ENCODE peak calls at places on chromosomes 5 and 9, in nine cellular contexts. F is K562, E is HCT116, K is IMR-90, V is fibroblast of lung, C is SK-N-SH, S is PC-9, U is osteoblast, P is astrocyte. B is an unnamed sample. For H3K9me3, the result is how much of the 10 kb centered on the place peaks cover.

GRCh38 chr5:134817006-134817405 is 28.8 kb upstream of the C5orf24 start:
- DNase-seq in S (no peak), E (no peak), C (no peak), F (no peak), P (no peak), K (no peak), U (no peak), V (no peak), B (no peak)

GRCh38 chr5:150303070-150303595 is 428 bp upstream of the ARSI start:
- DNase-seq in P (peak), U (no peak), C (no peak), S (no peak), F (no peak), K (peak), V (peak), E (no peak), B (peak)

GRCh38 chr5:41510176-41510831 is at the start of gene PLCXD3:
- DNase-seq in K (no peak), E (no peak), U (no peak), C (peak), P (no peak), S (peak), F (no peak), V (peak), B (peak)

GRCh38 chr9:113622600-113623400 is 159.3 kb downstream of the RGS3 start:
- DNase-seq in S (peak), F (no peak), E (peak), U (peak), V (peak), K (peak), P (peak), C (no peak), B (peak)

GRCh38 chr5:60668715-60669304 is 31.2 kb downstream of the DEPDC1B start:
- DNase-seq in F (no peak), U (peak), S (no peak), E (peak), K (peak), P (peak), C (peak), V (peak), B (peak)

GRCh38 chr5:116133281-116133680 is 48.5 kb downstream of the COMMD10 start:
- DNase-seq in C (no peak), U (peak), P (no peak), V (no peak), K (no peak), E (no peak), S (no peak), F (no peak), B (no peak)

GRCh38 chr5:90709323-90710148 is 150.9 kb downstream of the ADGRV1 start:
- DNase-seq in P (peak), E (peak), U (no peak), F (peak), K (peak), S (peak), C (peak), V (peak), B (peak)

GRCh38 chr9:34675874-34676273 is 13.4 kb upstream of the CCL27 start:
- DNase-seq in K (no peak), U (peak), F (no peak), C (no peak), P (no peak), S (no peak), V (no peak), E (no peak), B (no peak)

GRCh38 chr5:42944989-42945388 is 95.1 kb downstream of the ANXA2R start:
- DNase-seq in S (peak), E (peak), C (no peak), V (peak), P (peak), U (peak), F (no peak), K (peak), B (peak)

GRCh38 chr9:98994226-98995058 is 50.7 kb downstream of the COL15A1 start:
- DNase-seq in F (no peak), K (no peak), E (no peak), V (no peak), S (no peak), C (no peak), P (no peak), U (peak), B (no peak)

GRCh38 chr5:173963867-173964429 is 25.0 kb upstream of the C5orf47 start:
- DNase-seq in P (peak), C (peak), V (peak), K (no peak), U (peak), S (peak), E (no peak), F (no peak), B (peak)

GRCh38 chr5:150789943-150790611 is 11.5 kb downstream of the SMIM3 start:
- DNase-seq in S (peak), U (peak), C (no peak), K (peak), P (peak), F (peak), E (peak), V (peak), B (peak)

GRCh38 chr5:76113103-76113502 is 29.9 kb downstream of the SV2C start:
- DNase-seq in C (no peak), S (no peak), P (no peak), K (no peak), U (no peak), V (no peak), F (no peak), E (no peak), B (no peak)

GRCh38 chr9:136200424-136200823 is 4.5 kb downstream of the LHX3 start:
- DNase-seq in E (no peak), S (no peak), F (no peak), C (no peak), U (no peak), K (no peak), P (no peak), V (no peak), B (no peak)

GRCh38 chr5:180251141-180251540 is 40.7 kb downstream of the MAPK9 start:
- DNase-seq in C (no peak), V (no peak), S (no peak), P (no peak), E (no peak), F (no peak), U (no peak), K (no peak), B (no peak)

GRCh38 chr5:180250329-180250728 is 41.3 kb upstream of the RASGEF1C start:
- DNase-seq in C (no peak), V (no peak), U (no peak), K (no peak), P (no peak), F (no peak), E (no peak), S (no peak), B (no peak)

GRCh38 chr5:180251887-180252286 is 40.0 kb downstream of the MAPK9 start:
- DNase-seq in E (no peak), S (no peak), C (no peak), U (no peak), K (no peak), F (no peak), V (no peak), P (no peak), B (no peak)

DNA sequence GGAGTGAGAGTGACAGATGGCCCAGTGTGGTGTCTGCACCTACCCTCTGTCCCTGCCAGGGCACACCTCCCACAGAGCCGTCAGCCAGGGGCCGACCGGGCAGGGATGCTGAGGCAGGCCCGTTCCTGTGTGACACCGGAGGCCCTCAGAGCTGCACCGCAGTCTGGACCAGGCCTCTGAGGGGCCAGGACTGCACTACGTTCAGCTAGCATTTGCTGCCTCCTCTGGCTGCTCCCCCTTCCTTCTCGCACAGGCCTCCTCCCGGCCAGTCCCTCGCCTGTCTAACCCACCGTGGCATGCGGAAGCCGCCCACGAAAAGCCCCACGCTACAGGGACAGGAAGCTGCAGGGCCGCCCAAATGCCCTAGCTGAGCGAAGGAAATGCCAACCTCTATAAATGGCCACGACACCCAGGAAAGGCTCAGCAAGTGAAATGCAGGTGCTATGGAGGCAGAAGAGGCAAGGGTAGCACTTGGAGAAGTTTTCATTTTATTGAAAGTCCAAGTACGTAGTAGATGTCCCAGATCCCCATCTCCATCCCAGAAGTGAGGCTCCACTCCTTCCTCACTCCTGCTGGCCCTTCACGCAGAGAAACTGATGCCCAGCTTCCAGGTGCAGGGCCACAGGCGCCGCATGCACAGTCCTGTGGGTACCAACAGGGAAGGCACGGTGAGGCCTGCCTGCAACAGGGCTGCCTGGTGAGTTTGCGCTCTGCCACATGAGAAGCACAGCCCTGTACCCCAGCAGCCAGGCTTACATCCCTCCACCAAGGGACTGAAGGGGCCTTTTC is 38.7 kb downstream of the MAPK9 start:
- DNase-seq in E (no peak), K (no peak), P (peak), U (no peak), C (no peak), F (no peak), V (no peak), S (no peak), B (no peak)
- H3K9me3 ChIP-seq in E (half or more), K (half or more), P (half or more), U (half or more), C (under half), F (under half), V (under half), S (half or more), B (under half)

GRCh38 chr9:7186175-7186574 is 428.4 kb downstream of the KDM4C start:
- DNase-seq in C (no peak), P (no peak), V (peak), K (peak), S (no peak), E (peak), F (peak), U (no peak), B (no peak)
- TF ChIP-seq CTCF in C (peak), P (peak), V (peak), K (peak), S (peak), E (peak), F (peak), U (peak), B (peak)

DNA sequence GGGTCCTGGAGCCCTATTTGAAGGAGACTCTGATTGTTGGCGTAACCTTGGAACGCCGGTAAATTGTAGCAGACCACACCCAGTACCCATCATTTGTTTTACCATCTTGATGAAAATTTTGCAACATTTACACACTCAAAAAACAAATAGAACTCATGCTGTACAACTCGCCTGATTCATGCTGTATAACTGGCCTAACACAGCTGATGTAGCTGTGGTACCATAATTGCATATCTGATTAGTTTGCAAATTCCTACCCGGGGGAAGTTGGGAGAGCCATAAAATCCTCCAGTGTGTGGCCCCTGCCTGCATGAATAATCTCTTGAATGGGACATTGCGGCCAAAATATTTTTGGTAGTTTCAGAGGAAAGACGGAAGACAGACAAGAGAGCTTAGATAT is 9.7 kb downstream of the NIPAL4 start:
- DNase-seq in P (no peak), F (no peak), V (no peak), K (no peak), E (no peak), U (no peak), C (no peak), S (no peak), B (no peak)
- H2AFZ ChIP-seq in P (no peak), F (no peak), V (no peak), K (no peak), E (no peak), U (peak), C (no peak), S (no peak), B (no peak)

DNA sequence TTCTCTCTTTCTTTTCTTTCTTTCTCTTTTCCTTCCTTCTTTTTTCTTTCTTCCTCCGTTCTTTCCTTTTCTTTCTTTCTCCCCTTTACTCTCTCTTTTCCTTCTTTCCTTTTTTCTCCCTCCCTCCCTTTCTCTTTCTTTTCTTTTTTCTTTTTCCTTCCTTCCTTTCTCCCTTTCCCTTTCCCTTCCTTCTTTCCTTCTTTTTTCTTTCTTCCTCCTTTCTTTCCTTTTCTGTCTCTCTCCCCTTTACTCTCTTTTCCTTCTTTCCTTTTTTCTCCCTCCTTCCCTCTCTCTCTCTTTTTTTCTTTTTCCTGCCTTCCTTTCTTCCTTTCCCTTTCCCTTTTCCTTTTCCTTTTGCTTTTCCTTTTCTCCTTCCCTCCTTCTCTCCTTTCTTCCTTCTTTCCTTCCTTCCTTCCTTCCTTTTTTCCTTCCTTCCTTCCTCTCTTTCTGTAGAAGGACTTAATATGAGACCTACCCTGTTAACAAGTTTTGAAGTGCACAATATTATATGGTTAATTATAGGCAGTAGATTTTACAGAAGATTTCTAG is 142.7 kb upstream of the CD180 start:
- DNase-seq in P (no peak), U (no peak), S (no peak), F (no peak), V (no peak), C (no peak), K (no peak), E (no peak), B (no peak)
- H3K9me3 ChIP-seq in P (under half), U (under half), S (under half), F (under half), V (under half), C (under half), K (under half), E (under half), B (under half)

DNA sequence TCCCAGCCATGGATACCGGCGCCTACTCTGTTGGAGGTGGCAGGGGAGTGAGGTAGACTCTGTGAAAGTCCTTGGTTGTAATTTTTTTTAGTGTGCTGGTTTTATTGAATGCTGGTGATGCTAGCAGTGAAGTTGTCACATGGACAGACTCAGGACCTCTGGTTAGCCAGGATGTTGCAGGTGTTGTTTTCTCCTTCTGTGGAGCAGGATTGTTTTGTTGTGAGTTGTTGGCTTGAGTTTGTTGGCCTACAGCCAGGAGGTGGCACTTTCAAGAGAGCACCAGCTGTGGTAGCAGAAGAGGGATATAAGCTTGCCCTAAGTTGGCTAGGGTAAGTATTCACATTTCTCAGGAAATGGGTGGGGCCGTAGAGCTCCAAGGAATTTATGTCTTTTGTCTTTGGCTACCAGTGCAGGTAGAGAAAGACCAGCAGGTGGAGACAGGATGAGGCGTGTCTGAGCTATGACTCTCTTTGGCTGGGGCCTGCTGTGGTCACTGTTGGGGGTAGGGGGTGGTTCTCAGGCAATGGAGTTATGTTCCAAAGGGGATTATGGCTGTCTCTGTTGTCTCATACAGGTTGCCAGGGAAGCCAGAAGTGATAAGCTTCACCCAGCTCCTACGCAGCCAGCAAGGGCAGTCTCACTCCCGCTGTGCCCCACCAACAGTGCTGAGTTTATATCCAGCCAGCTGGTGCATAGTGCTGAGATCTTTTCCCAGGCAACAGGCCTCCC is 248.7 kb downstream of the TAF11L14 start:
- DNase-seq in V (no peak), C (no peak), E (no peak), S (no peak), U (peak), F (no peak), P (peak), K (no peak), B (peak)
- TF ChIP-seq CTCF in V (no peak), C (no peak), E (no peak), S (no peak), U (no peak), F (no peak), P (no peak), K (no peak), B (no peak)

GRCh38 chr5:143480001-143480400 is 76.5 kb upstream of the NR3C1 start:
- DNase-seq in C (no peak), E (no peak), P (no peak), U (no peak), K (no peak), V (no peak), F (no peak), S (no peak), B (no peak)
- H2AFZ ChIP-seq in C (no peak), E (no peak), P (no peak), U (no peak), K (no peak), V (no peak), F (no peak), S (no peak), B (no peak)